ENCODE peak calls at places on chromosomes 1 and 21, in six cellular contexts. W, A, B, X, J and U are unnamed samples.

GRCh38 chr1:159474926-159475325 is 35.4 kb downstream of the OR10J1 start:
- DNase-seq in W (no peak), A (no peak), B (no peak), X (no peak), J (no peak), U (no peak)

GRCh38 chr1:34928865-34929496 is 469 bp downstream of the DLGAP3 start:
- DNase-seq in W (peak; percentile 54), A (no peak), B (peak; percentile 82), X (no peak), J (no peak), U (no peak)

GRCh38 chr1:88802950-88803349 is 88.4 kb downstream of the GTF2B start:
- DNase-seq in W (no peak), A (no peak), B (no peak), X (no peak), J (no peak), U (peak; percentile 61)

GRCh38 chr1:117365350-117366280 is 1.6 kb upstream of the MAN1A2 start:
- DNase-seq in W (no peak), A (no peak), B (no peak), X (no peak), J (no peak), U (peak; percentile 61)

GRCh38 chr21:31334648-31335121 is 9.4 kb downstream of the TIAM1 start:
- DNase-seq in W (no peak), A (no peak), B (peak; percentile 46), X (no peak), J (no peak), U (no peak)

GRCh38 chr1:30706528-30706927 is 16.9 kb downstream of the MATN1 start:
- DNase-seq in W (no peak), A (no peak), B (no peak), X (no peak), J (no peak), U (peak; percentile 29)

GRCh38 chr1:175314300-175314699 is 121.7 kb upstream of the KIAA0040 start:
- DNase-seq in W (no peak), A (no peak), B (no peak), X (no peak), J (no peak), U (no peak)

GRCh38 chr21:42153046-42153685 is 65.8 kb upstream of the ABCG1 start:
- DNase-seq in W (no peak), A (no peak), B (no peak), X (no peak), J (no peak), U (no peak)

GRCh38 chr1:116329524-116330341 is 43.3 kb upstream of the ATP1A1 start:
- DNase-seq in W (no peak), A (no peak), B (no peak), X (no peak), J (no peak), U (no peak)

GRCh38 chr1:161066694-161067093 is 3.0 kb downstream of the ARHGAP30 start:
- DNase-seq in W (no peak), A (no peak), B (no peak), X (no peak), J (no peak), U (no peak)

GRCh38 chr1:198679535-198680173 is 40.8 kb downstream of the PTPRC start:
- DNase-seq in W (no peak), A (no peak), B (no peak), X (no peak), J (no peak), U (no peak)

GRCh38 chr1:70211536-70211935 is 6.2 kb upstream of the LRRC40 start:
- DNase-seq in W (no peak), A (no peak), B (no peak), X (no peak), J (no peak), U (peak; percentile 35)

GRCh38 chr1:68745006-68745405 is 248.1 kb upstream of the DEPDC1 start:
- DNase-seq in W (no peak), A (no peak), B (no peak), X (no peak), J (no peak), U (no peak)

GRCh38 chr1:54359393-54360162 is 46.6 kb downstream of the SSBP3 start:
- DNase-seq in W (no peak), A (no peak), B (no peak), X (no peak), J (no peak), U (no peak)

GRCh38 chr1:26239936-26240335 is 5.9 kb downstream of the CEP85 start:
- DNase-seq in W (no peak), A (no peak), B (no peak), X (no peak), J (no peak), U (peak; percentile 6)

GRCh38 chr1:193754732-193755427 is 568.5 kb upstream of the B3GALT2 start:
- DNase-seq in W (no peak), A (no peak), B (no peak), X (no peak), J (no peak), U (no peak)

GRCh38 chr1:180150982-180151381 is 3.7 kb upstream of the QSOX1 start:
- DNase-seq in W (no peak), A (no peak), B (no peak), X (no peak), J (no peak), U (peak; percentile 32)

GRCh38 chr1:118815909-118816308 is 172.2 kb downstream of the TBX15 start:
- DNase-seq in W (no peak), A (no peak), B (no peak), X (no peak), J (no peak), U (no peak)

GRCh38 chr1:169497317-169497716 is 11.6 kb upstream of the SLC19A2 start:
- DNase-seq in W (no peak), A (no peak), B (no peak), X (no peak), J (no peak), U (no peak)

GRCh38 chr1:7046314-7046713 is 261.1 kb downstream of the CAMTA1 start:
- DNase-seq in W (no peak), A (no peak), B (peak; percentile 87), X (no peak), J (no peak), U (peak; percentile 77)

GRCh38 chr1:82464362-82464931 is 663.7 kb downstream of the ADGRL2 start:
- DNase-seq in W (no peak), A (no peak), B (no peak), X (no peak), J (no peak), U (no peak)

GRCh38 chr1:234969011-234969441 is 159.6 kb downstream of the TOMM20 start:
- DNase-seq in W (no peak), A (no peak), B (no peak), X (no peak), J (no peak), U (peak; percentile 84)

GRCh38 chr1:209561561-209561960 is 22.0 kb upstream of the CAMK1G start:
- DNase-seq in W (no peak), A (no peak), B (no peak), X (no peak), J (no peak), U (no peak)

GRCh38 chr1:90959352-90960206 is 62.3 kb downstream of the ZNF644 start:
- DNase-seq in W (no peak), A (no peak), B (no peak), X (no peak), J (peak; percentile 74), U (peak; percentile 47)

GRCh38 chr21:34623519-34623918 is 8.6 kb upstream of the RCAN1 start:
- DNase-seq in W (no peak), A (no peak), B (no peak), X (no peak), J (no peak), U (no peak)

GRCh38 chr1:26154750-26155149 is 4.1 kb upstream of the FAM110D start:
- DNase-seq in W (no peak), A (no peak), B (no peak), X (no peak), J (no peak), U (no peak)

DNA sequence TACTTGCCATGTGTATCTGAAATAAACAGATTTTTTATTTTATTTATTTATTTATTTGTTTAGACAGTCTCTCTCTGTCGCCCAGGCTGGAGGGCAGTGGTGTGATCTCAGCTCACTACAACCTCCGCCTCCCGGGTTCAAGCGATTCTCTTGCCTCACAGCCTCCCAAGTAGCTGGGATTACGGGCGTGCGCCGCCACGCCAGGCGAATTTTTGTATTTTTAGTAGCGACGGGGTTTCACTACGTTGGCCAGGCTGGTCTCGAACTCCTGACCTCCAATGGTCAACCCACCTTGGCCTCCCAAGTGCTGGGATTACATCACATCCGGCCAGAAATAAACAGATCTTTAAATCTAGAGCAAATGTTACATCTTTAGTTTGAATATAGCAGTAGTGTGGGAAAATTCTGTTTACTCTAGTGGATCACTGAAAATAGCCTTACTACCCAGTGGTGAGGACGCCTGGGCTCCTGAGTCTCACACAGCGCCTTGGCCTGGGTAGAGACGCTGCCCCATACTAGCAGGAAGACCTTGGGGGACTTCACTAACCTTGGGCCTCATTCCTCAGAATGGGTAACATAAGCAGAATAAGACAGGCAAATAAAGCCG is 709 bp downstream of the GART start:
- DNase-seq in W (peak; percentile 34), A (no peak), B (no peak), X (peak; percentile 13), J (peak; percentile 24), U (peak; percentile 39)
- TF ChIP-seq SMC3 in W (no peak), A (no peak), B (no peak), X (no peak), J (no peak), U (no peak)

GRCh38 chr1:210826686-210827085 is 307.3 kb downstream of the KCNH1 start:
- DNase-seq in W (no peak), A (no peak), B (no peak), X (no peak), J (no peak), U (no peak)

GRCh38 chr1:210828996-210829596 is 304.9 kb downstream of the KCNH1 start:
- DNase-seq in W (no peak), A (no peak), B (no peak), X (no peak), J (no peak), U (peak; percentile 1)

GRCh38 chr1:210827481-210827880 is 306.5 kb downstream of the KCNH1 start:
- DNase-seq in W (no peak), A (no peak), B (no peak), X (no peak), J (no peak), U (no peak)

GRCh38 chr1:210830034-210831028 is 303.6 kb downstream of the KCNH1 start:
- DNase-seq in W (no peak), A (no peak), B (no peak), X (no peak), J (no peak), U (no peak)
- TF ChIP-seq SMC3 in W (no peak), A (no peak), B (no peak), X (no peak), J (no peak), U (no peak)

GRCh38 chr1:177825276-177825903 is 144.5 kb downstream of the SEC16B start:
- DNase-seq in W (no peak), A (no peak), B (no peak), X (no peak), J (no peak), U (no peak)

GRCh38 chr1:177817969-177818872 is 151.6 kb downstream of the SEC16B start:
- DNase-seq in W (no peak), A (no peak), B (no peak), X (peak; percentile 40), J (no peak), U (no peak)

GRCh38 chr1:177824508-177824982 is 145.3 kb downstream of the SEC16B start:
- DNase-seq in W (no peak), A (no peak), B (no peak), X (no peak), J (no peak), U (no peak)

GRCh38 chr1:177820213-177820612 is 149.6 kb downstream of the SEC16B start:
- DNase-seq in W (no peak), A (no peak), B (no peak), X (no peak), J (no peak), U (no peak)
- TF ChIP-seq SMC3 in W (no peak), A (no peak), B (no peak), X (no peak), J (no peak), U (no peak)

GRCh38 chr1:19057784-19058475 is 101.5 kb upstream of the IFFO2 start:
- DNase-seq in W (no peak), A (no peak), B (no peak), X (no peak), J (no peak), U (no peak)
- TF ChIP-seq SMC3 in W (no peak), A (no peak), B (no peak), X (no peak), J (no peak), U (no peak)